ENCODE peak calls at places on chromosomes 13 and 19, in five cellular contexts. One of them, this sample, is unnamed.

GRCh38 chr13:46687810-46688209 is 109.2 kb downstream of the ESD start:
- DNase-seq in ascending aorta: no peak
- DNase-seq in WTC11: no peak
- DNase-seq in esophagus squamous epithelium: no peak
- DNase-seq in fibroblast of villous mesenchyme: peak
- DNase-seq in this sample: no peak

GRCh38 chr13:57557979-57558529 is 73.5 kb upstream of the PCDH17 start:
- DNase-seq in ascending aorta: no peak
- DNase-seq in WTC11: no peak
- DNase-seq in esophagus squamous epithelium: no peak
- DNase-seq in fibroblast of villous mesenchyme: no peak
- DNase-seq in this sample: no peak

GRCh38 chr19:47492571-47493377 is 8.8 kb upstream of the KPTN start:
- DNase-seq in ascending aorta: no peak
- DNase-seq in WTC11: no peak
- DNase-seq in esophagus squamous epithelium: no peak
- DNase-seq in fibroblast of villous mesenchyme: no peak
- DNase-seq in this sample: no peak

GRCh38 chr13:44191504-44192171 is 182.0 kb upstream of the SERP2 start:
- DNase-seq in ascending aorta: no peak
- DNase-seq in WTC11: peak
- DNase-seq in esophagus squamous epithelium: no peak
- DNase-seq in fibroblast of villous mesenchyme: peak
- DNase-seq in this sample: peak

GRCh38 chr19:5369962-5370367 is 29.4 kb upstream of the PTPRS start:
- DNase-seq in ascending aorta: no peak
- DNase-seq in WTC11: peak
- DNase-seq in esophagus squamous epithelium: no peak
- DNase-seq in fibroblast of villous mesenchyme: peak
- DNase-seq in this sample: peak

GRCh38 chr13:40653558-40654318 is 12.7 kb downstream of the FOXO1 start:
- DNase-seq in ascending aorta: no peak
- DNase-seq in WTC11: no peak
- DNase-seq in esophagus squamous epithelium: no peak
- DNase-seq in fibroblast of villous mesenchyme: peak
- DNase-seq in this sample: no peak

GRCh38 chr13:74200081-74200480 is 65.9 kb upstream of the KLF12 start:
- DNase-seq in ascending aorta: no peak
- DNase-seq in WTC11: no peak
- DNase-seq in esophagus squamous epithelium: no peak
- DNase-seq in fibroblast of villous mesenchyme: no peak
- DNase-seq in this sample: no peak

GRCh38 chr13:113599396-113599795 is 14.8 kb downstream of the TFDP1 start:
- DNase-seq in ascending aorta: no peak
- DNase-seq in WTC11: peak
- DNase-seq in esophagus squamous epithelium: no peak
- DNase-seq in fibroblast of villous mesenchyme: no peak
- DNase-seq in this sample: no peak

GRCh38 chr13:112072531-112073244 is 5.7 kb downstream of the SOX1 start:
- DNase-seq in ascending aorta: no peak
- DNase-seq in WTC11: peak
- DNase-seq in esophagus squamous epithelium: no peak
- DNase-seq in fibroblast of villous mesenchyme: no peak
- DNase-seq in this sample: peak

GRCh38 chr19:41944336-41944735 is 14.8 kb downstream of the RABAC1 start:
- DNase-seq in ascending aorta: no peak
- DNase-seq in WTC11: no peak
- DNase-seq in esophagus squamous epithelium: no peak
- DNase-seq in fibroblast of villous mesenchyme: no peak
- DNase-seq in this sample: no peak

GRCh38 chr13:30755678-30756077 is 20.3 kb downstream of the ALOX5AP start:
- DNase-seq in ascending aorta: no peak
- DNase-seq in WTC11: no peak
- DNase-seq in esophagus squamous epithelium: no peak
- DNase-seq in fibroblast of villous mesenchyme: no peak
- DNase-seq in this sample: no peak

GRCh38 chr19:42400404-42400803 is 10.3 kb upstream of the CNFN start:
- DNase-seq in ascending aorta: no peak
- DNase-seq in WTC11: no peak
- DNase-seq in esophagus squamous epithelium: no peak
- DNase-seq in fibroblast of villous mesenchyme: no peak
- DNase-seq in this sample: no peak

GRCh38 chr13:62710766-62711165 is 1295.1 kb upstream of the PCDH20 start:
- DNase-seq in ascending aorta: no peak
- DNase-seq in WTC11: no peak
- DNase-seq in esophagus squamous epithelium: no peak
- DNase-seq in fibroblast of villous mesenchyme: no peak
- DNase-seq in this sample: no peak

GRCh38 chr19:5103061-5103701 is 134.3 kb downstream of the KDM4B start:
- DNase-seq in ascending aorta: no peak
- DNase-seq in WTC11: no peak
- DNase-seq in esophagus squamous epithelium: no peak
- DNase-seq in fibroblast of villous mesenchyme: no peak
- DNase-seq in this sample: no peak

GRCh38 chr19:49887653-49888477 is 8.8 kb downstream of the IL4I1 start:
- DNase-seq in ascending aorta: no peak
- DNase-seq in WTC11: no peak
- DNase-seq in esophagus squamous epithelium: no peak
- DNase-seq in fibroblast of villous mesenchyme: no peak
- DNase-seq in this sample: no peak

GRCh38 chr19:2578391-2578826 is 102.5 kb downstream of the GADD45B start:
- DNase-seq in ascending aorta: peak
- DNase-seq in WTC11: peak
- DNase-seq in esophagus squamous epithelium: no peak
- DNase-seq in fibroblast of villous mesenchyme: peak
- DNase-seq in this sample: no peak

GRCh38 chr19:54257116-54257480 is at the start of gene LILRB5:
- DNase-seq in ascending aorta: no peak
- DNase-seq in WTC11: no peak
- DNase-seq in esophagus squamous epithelium: no peak
- DNase-seq in fibroblast of villous mesenchyme: no peak
- DNase-seq in this sample: no peak

GRCh38 chr19:5718032-5718578 is 1.8 kb downstream of the LONP1 start:
- DNase-seq in ascending aorta: no peak
- DNase-seq in WTC11: no peak
- DNase-seq in esophagus squamous epithelium: no peak
- DNase-seq in fibroblast of villous mesenchyme: peak
- DNase-seq in this sample: no peak

GRCh38 chr13:66895780-66896179 is 334.4 kb downstream of the PCDH9 start:
- DNase-seq in ascending aorta: no peak
- DNase-seq in WTC11: no peak
- DNase-seq in esophagus squamous epithelium: no peak
- DNase-seq in fibroblast of villous mesenchyme: no peak
- DNase-seq in this sample: no peak

GRCh38 chr19:47243364-47243775 is 12.4 kb upstream of the BBC3 start:
- DNase-seq in ascending aorta: no peak
- DNase-seq in WTC11: no peak
- DNase-seq in esophagus squamous epithelium: no peak
- DNase-seq in fibroblast of villous mesenchyme: no peak
- DNase-seq in this sample: no peak

GRCh38 chr13:21333186-21333585 is 125.9 kb downstream of the ZDHHC20 start:
- DNase-seq in ascending aorta: no peak
- DNase-seq in WTC11: no peak
- DNase-seq in esophagus squamous epithelium: no peak
- DNase-seq in fibroblast of villous mesenchyme: no peak
- DNase-seq in this sample: no peak

GRCh38 chr13:111372651-111373425 is 52.4 kb downstream of the TEX29 start:
- DNase-seq in ascending aorta: no peak
- DNase-seq in WTC11: no peak
- DNase-seq in esophagus squamous epithelium: no peak
- DNase-seq in fibroblast of villous mesenchyme: no peak
- DNase-seq in this sample: no peak

GRCh38 chr13:79943633-79944032 is 397.3 kb downstream of the SPRY2 start:
- DNase-seq in ascending aorta: no peak
- DNase-seq in WTC11: no peak
- DNase-seq in esophagus squamous epithelium: no peak
- DNase-seq in fibroblast of villous mesenchyme: peak
- DNase-seq in this sample: no peak

GRCh38 chr19:55679343-55680257 is 4.6 kb downstream of the EPN1 start:
- DNase-seq in ascending aorta: no peak
- DNase-seq in WTC11: no peak
- DNase-seq in esophagus squamous epithelium: no peak
- DNase-seq in fibroblast of villous mesenchyme: no peak
- DNase-seq in this sample: no peak

GRCh38 chr19:58557253-58558065 is 952 bp downstream of the UBE2M start:
- DNase-seq in ascending aorta: no peak
- DNase-seq in WTC11: no peak
- DNase-seq in esophagus squamous epithelium: no peak
- DNase-seq in fibroblast of villous mesenchyme: no peak
- DNase-seq in this sample: no peak

GRCh38 chr13:89900104-89900760 is 1447.3 kb upstream of the MIR17HG start:
- DNase-seq in ascending aorta: no peak
- DNase-seq in WTC11: no peak
- DNase-seq in esophagus squamous epithelium: no peak
- DNase-seq in fibroblast of villous mesenchyme: no peak
- DNase-seq in this sample: no peak

GRCh38 chr13:112174476-112175110 is 107.6 kb downstream of the SOX1 start:
- DNase-seq in ascending aorta: no peak
- DNase-seq in WTC11: no peak
- DNase-seq in esophagus squamous epithelium: no peak
- DNase-seq in fibroblast of villous mesenchyme: no peak
- DNase-seq in this sample: no peak

DNA sequence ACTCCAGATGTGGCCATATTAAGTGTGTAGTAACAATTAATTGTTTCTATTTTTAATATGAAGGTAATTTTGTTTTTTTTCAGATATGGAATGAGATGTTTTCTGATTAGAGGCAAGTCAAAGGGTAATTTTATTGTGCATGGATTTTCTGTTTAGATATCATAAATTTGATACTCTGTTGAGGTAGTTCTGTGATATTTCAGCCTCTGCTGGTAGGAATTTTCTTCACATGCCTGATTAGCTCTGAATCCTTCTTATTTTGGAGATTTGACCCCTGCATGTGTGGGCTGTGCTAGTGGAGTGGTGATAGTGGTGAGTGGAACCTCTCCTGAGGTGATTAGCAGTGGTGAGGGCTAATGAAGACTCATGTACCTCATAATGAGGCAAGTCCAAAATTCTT is 301.4 kb downstream of the GPC5 start:
- DNase-seq in ascending aorta: no peak
- DNase-seq in WTC11: no peak
- DNase-seq in esophagus squamous epithelium: no peak
- DNase-seq in fibroblast of villous mesenchyme: no peak
- DNase-seq in this sample: no peak
- TF ChIP-seq CTCF in ascending aorta: no peak
- TF ChIP-seq CTCF in WTC11: no peak
- TF ChIP-seq CTCF in esophagus squamous epithelium: no peak
- TF ChIP-seq CTCF in fibroblast of villous mesenchyme: no peak
- TF ChIP-seq CTCF in this sample: no peak

GRCh38 chr13:36131215-36131930 is at the start of gene DCLK1:
- DNase-seq in ascending aorta: no peak
- DNase-seq in WTC11: peak
- DNase-seq in esophagus squamous epithelium: no peak
- DNase-seq in fibroblast of villous mesenchyme: no peak
- DNase-seq in this sample: peak

GRCh38 chr13:36135876-36136275 is 4.7 kb upstream of the DCLK1 start:
- DNase-seq in ascending aorta: no peak
- DNase-seq in WTC11: no peak
- DNase-seq in esophagus squamous epithelium: no peak
- DNase-seq in fibroblast of villous mesenchyme: no peak
- DNase-seq in this sample: no peak

GRCh38 chr13:36134632-36135031 is 3.5 kb upstream of the DCLK1 start:
- DNase-seq in ascending aorta: no peak
- DNase-seq in WTC11: no peak
- DNase-seq in esophagus squamous epithelium: no peak
- DNase-seq in fibroblast of villous mesenchyme: no peak
- DNase-seq in this sample: no peak

GRCh38 chr13:36131931-36132297 is 732 bp upstream of the DCLK1 start:
- DNase-seq in ascending aorta: peak
- DNase-seq in WTC11: no peak
- DNase-seq in esophagus squamous epithelium: no peak
- DNase-seq in fibroblast of villous mesenchyme: peak
- DNase-seq in this sample: no peak

DNA sequence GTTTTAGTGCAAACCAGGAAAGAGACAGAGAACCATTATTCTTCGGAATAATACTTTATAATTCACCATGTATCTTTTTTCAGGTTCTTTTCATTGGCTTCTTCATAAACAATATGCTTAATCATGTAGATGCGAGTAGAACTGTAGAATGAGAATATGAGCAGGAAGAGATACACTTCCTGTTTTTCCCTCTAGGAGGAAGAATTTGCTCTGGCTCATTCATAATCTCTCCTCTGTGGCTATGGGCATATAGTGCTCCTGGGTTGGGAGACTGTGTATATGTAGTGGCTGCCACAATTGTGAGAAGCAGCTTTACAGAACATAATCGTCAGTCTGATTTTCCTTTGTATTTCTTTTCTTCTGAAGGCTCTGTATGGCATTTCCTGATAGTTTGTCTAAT is 2.8 kb upstream of the DCLK1 start:
- DNase-seq in ascending aorta: no peak
- DNase-seq in WTC11: no peak
- DNase-seq in esophagus squamous epithelium: no peak
- DNase-seq in fibroblast of villous mesenchyme: no peak
- DNase-seq in this sample: no peak
- TF ChIP-seq CTCF in ascending aorta: no peak
- TF ChIP-seq CTCF in WTC11: no peak
- TF ChIP-seq CTCF in esophagus squamous epithelium: no peak
- TF ChIP-seq CTCF in fibroblast of villous mesenchyme: no peak
- TF ChIP-seq CTCF in this sample: no peak

DNA sequence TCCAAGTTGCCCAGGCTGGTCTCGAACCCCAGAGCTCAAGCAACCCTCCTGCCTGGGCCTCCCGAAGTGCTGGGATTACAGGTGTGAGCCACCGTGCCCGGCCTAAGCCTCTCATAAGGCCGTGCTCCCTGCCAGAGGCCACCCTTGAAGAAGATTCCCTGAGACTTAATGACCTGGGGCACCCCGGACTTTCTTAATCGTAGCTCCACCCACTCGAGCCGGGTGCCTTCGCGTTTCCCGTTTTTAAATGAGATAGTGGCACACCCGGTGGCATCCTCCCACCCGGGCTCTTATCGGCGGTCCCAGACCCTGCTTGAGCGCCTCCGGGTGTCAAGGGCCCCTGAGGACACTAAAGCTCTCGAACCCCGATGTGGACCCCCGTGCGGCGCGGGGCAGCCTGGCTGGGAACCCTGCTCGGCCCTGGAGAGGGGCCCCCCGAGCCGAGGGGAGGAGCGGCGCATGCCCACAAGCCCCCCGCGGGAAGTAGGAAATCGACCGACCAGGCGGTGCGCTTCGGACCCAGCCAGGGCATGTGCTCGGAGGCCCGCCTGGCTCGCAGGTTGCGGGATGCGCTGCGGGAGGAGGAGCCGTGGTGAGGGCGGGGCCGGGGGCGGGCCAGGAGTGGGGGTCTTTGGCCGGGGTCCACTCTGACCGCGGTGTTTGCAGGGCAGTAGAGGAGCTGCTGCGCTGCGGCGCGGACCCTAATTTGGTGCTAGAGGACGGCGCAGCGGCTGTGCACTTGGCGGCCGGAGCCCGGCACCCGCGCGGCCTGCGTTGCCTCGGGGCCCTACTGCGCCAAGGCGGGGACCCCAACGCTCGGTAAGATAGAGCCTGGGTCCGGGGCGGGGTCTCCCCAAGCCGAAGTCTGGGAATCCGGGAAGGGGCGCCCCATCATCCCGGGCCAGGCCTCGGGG is at the start of gene ANKLE1:
- DNase-seq in ascending aorta: no peak
- DNase-seq in WTC11: peak
- DNase-seq in esophagus squamous epithelium: no peak
- DNase-seq in fibroblast of villous mesenchyme: no peak
- DNase-seq in this sample: peak
- TF ChIP-seq CTCF in ascending aorta: no peak
- TF ChIP-seq CTCF in WTC11: no peak
- TF ChIP-seq CTCF in esophagus squamous epithelium: no peak
- TF ChIP-seq CTCF in fibroblast of villous mesenchyme: no peak
- TF ChIP-seq CTCF in this sample: no peak

GRCh38 chr13:76903544-76904162 is 17.4 kb upstream of the KCTD12 start:
- DNase-seq in ascending aorta: no peak
- DNase-seq in WTC11: peak
- DNase-seq in esophagus squamous epithelium: no peak
- DNase-seq in fibroblast of villous mesenchyme: peak
- DNase-seq in this sample: peak
- TF ChIP-seq CTCF in ascending aorta: peak
- TF ChIP-seq CTCF in WTC11: peak
- TF ChIP-seq CTCF in esophagus squamous epithelium: peak
- TF ChIP-seq CTCF in fibroblast of villous mesenchyme: peak
- TF ChIP-seq CTCF in this sample: peak

This sample was measured in nephron progenitor cell.